ENCODE peak calls at places on chromosome 18, in five cellular contexts. K is GM12892, R is OCI-M1, B is astrocyte of the spinal cord, O is uterus. F is an unnamed sample.

GRCh38 chr18:2848879-2849254 is 2.1 kb downstream of the EMILIN2 start:
- DNase-seq in K (no peak), R (no peak), B (no peak), O (no peak), F (no peak)

GRCh38 chr18:44584900-44585299 is 95.8 kb upstream of the SETBP1 start:
- DNase-seq in K (no peak), R (no peak), B (no peak), O (no peak), F (no peak)

GRCh38 chr18:8121942-8122480 is 487.2 kb upstream of the RAB12 start:
- DNase-seq in K (no peak), R (no peak), B (peak), O (no peak), F (no peak)

GRCh38 chr18:72542993-72543361 is 1.2 kb downstream of the CBLN2 start:
- DNase-seq in K (no peak), R (no peak), B (peak), O (no peak), F (no peak)

GRCh38 chr18:60053747-60054304 is 154.0 kb downstream of the PMAIP1 start:
- DNase-seq in K (no peak), R (peak), B (peak), O (no peak), F (no peak)

GRCh38 chr18:38367473-38367872 is 801.9 kb upstream of the CELF4 start:
- DNase-seq in K (no peak), R (peak), B (no peak), O (no peak), F (no peak)

GRCh38 chr18:31983020-31983419 is 35.6 kb upstream of the RNF125 start:
- DNase-seq in K (no peak), R (no peak), B (no peak), O (no peak), F (no peak)

GRCh38 chr18:65039578-65039977 is 711.2 kb upstream of the CDH7 start:
- DNase-seq in K (no peak), R (no peak), B (no peak), O (no peak), F (no peak)

GRCh38 chr18:9958861-9959399 is 45.1 kb downstream of the VAPA start:
- DNase-seq in K (no peak), R (no peak), B (no peak), O (no peak), F (no peak)

GRCh38 chr18:67417864-67418523 is 98.5 kb downstream of the DSEL start:
- DNase-seq in K (no peak), R (peak), B (peak), O (no peak), F (no peak)

F was measured in T follicular helper cell.